ENCODE peak calls at places on chromosomes 5 and 9, in ten cellular contexts. One of them, this sample, is unnamed. For H3K4me1, the result is how much of the 10 kb centered on the place peaks cover.

GRCh38 chr9:81070689-81071088 is 618.7 kb downstream of the TLE1 start:
- DNase-seq in GM23248: no peak
- DNase-seq in right atrium auricular region: no peak
- DNase-seq in endodermal cell: no peak
- DNase-seq in CD8-positive, alpha-beta T cell: no peak
- DNase-seq in effector memory CD4-positive, alpha-beta T cell: no peak
- DNase-seq in upper lobe of right lung: no peak
- DNase-seq in neural progenitor cell: no peak
- DNase-seq in heart right ventricle: no peak
- DNase-seq in A673: no peak
- DNase-seq in this sample: no peak

GRCh38 chr9:110104201-110104845 is 103.6 kb downstream of the C9orf152 start:
- DNase-seq in GM23248: peak
- DNase-seq in right atrium auricular region: no peak
- DNase-seq in endodermal cell: no peak
- DNase-seq in CD8-positive, alpha-beta T cell: no peak
- DNase-seq in effector memory CD4-positive, alpha-beta T cell: no peak
- DNase-seq in upper lobe of right lung: no peak
- DNase-seq in neural progenitor cell: no peak
- DNase-seq in heart right ventricle: no peak
- DNase-seq in A673: no peak
- DNase-seq in this sample: no peak

GRCh38 chr5:32027717-32028321 is 146.3 kb downstream of the GOLPH3 start:
- DNase-seq in GM23248: peak
- DNase-seq in right atrium auricular region: peak
- DNase-seq in endodermal cell: peak
- DNase-seq in CD8-positive, alpha-beta T cell: no peak
- DNase-seq in effector memory CD4-positive, alpha-beta T cell: no peak
- DNase-seq in upper lobe of right lung: no peak
- DNase-seq in neural progenitor cell: peak
- DNase-seq in heart right ventricle: peak
- DNase-seq in A673: peak
- DNase-seq in this sample: peak

GRCh38 chr9:112173489-112174222 is 1.4 kb downstream of the SUSD1 start:
- DNase-seq in GM23248: no peak
- DNase-seq in right atrium auricular region: no peak
- DNase-seq in endodermal cell: no peak
- DNase-seq in CD8-positive, alpha-beta T cell: no peak
- DNase-seq in effector memory CD4-positive, alpha-beta T cell: no peak
- DNase-seq in upper lobe of right lung: no peak
- DNase-seq in neural progenitor cell: no peak
- DNase-seq in heart right ventricle: no peak
- DNase-seq in A673: no peak
- DNase-seq in this sample: no peak

GRCh38 chr9:130196643-130197042 is 24.4 kb downstream of the NCS1 start:
- DNase-seq in GM23248: no peak
- DNase-seq in right atrium auricular region: no peak
- DNase-seq in endodermal cell: no peak
- DNase-seq in CD8-positive, alpha-beta T cell: no peak
- DNase-seq in effector memory CD4-positive, alpha-beta T cell: no peak
- DNase-seq in upper lobe of right lung: no peak
- DNase-seq in neural progenitor cell: no peak
- DNase-seq in heart right ventricle: no peak
- DNase-seq in A673: peak
- DNase-seq in this sample: no peak

GRCh38 chr5:169767938-169768337 is 130.9 kb downstream of the DOCK2 start:
- DNase-seq in GM23248: no peak
- DNase-seq in right atrium auricular region: no peak
- DNase-seq in endodermal cell: peak
- DNase-seq in CD8-positive, alpha-beta T cell: no peak
- DNase-seq in effector memory CD4-positive, alpha-beta T cell: no peak
- DNase-seq in upper lobe of right lung: no peak
- DNase-seq in neural progenitor cell: no peak
- DNase-seq in heart right ventricle: peak
- DNase-seq in A673: no peak
- DNase-seq in this sample: no peak

GRCh38 chr9:35488566-35489312 is 1.2 kb upstream of the RUSC2 start:
- DNase-seq in GM23248: no peak
- DNase-seq in right atrium auricular region: no peak
- DNase-seq in endodermal cell: no peak
- DNase-seq in CD8-positive, alpha-beta T cell: no peak
- DNase-seq in effector memory CD4-positive, alpha-beta T cell: no peak
- DNase-seq in upper lobe of right lung: no peak
- DNase-seq in neural progenitor cell: no peak
- DNase-seq in heart right ventricle: no peak
- DNase-seq in A673: no peak
- DNase-seq in this sample: no peak

GRCh38 chr5:92019376-92019990 is 636.4 kb upstream of the ARRDC3 start:
- DNase-seq in GM23248: peak
- DNase-seq in right atrium auricular region: no peak
- DNase-seq in endodermal cell: no peak
- DNase-seq in CD8-positive, alpha-beta T cell: no peak
- DNase-seq in effector memory CD4-positive, alpha-beta T cell: no peak
- DNase-seq in upper lobe of right lung: no peak
- DNase-seq in neural progenitor cell: no peak
- DNase-seq in heart right ventricle: no peak
- DNase-seq in A673: peak
- DNase-seq in this sample: no peak

GRCh38 chr9:72726951-72727350 is 205.5 kb downstream of the TMC1 start:
- DNase-seq in GM23248: peak
- DNase-seq in right atrium auricular region: no peak
- DNase-seq in endodermal cell: no peak
- DNase-seq in CD8-positive, alpha-beta T cell: no peak
- DNase-seq in effector memory CD4-positive, alpha-beta T cell: no peak
- DNase-seq in upper lobe of right lung: no peak
- DNase-seq in neural progenitor cell: no peak
- DNase-seq in heart right ventricle: no peak
- DNase-seq in A673: no peak
- DNase-seq in this sample: no peak

GRCh38 chr5:179319741-179320281 is 25.4 kb downstream of the ADAMTS2 start:
- DNase-seq in GM23248: peak
- DNase-seq in right atrium auricular region: no peak
- DNase-seq in endodermal cell: no peak
- DNase-seq in CD8-positive, alpha-beta T cell: no peak
- DNase-seq in effector memory CD4-positive, alpha-beta T cell: no peak
- DNase-seq in upper lobe of right lung: peak
- DNase-seq in neural progenitor cell: no peak
- DNase-seq in heart right ventricle: no peak
- DNase-seq in A673: no peak
- DNase-seq in this sample: peak

GRCh38 chr5:102049517-102049916 is 246.6 kb downstream of the SLCO4C1 start:
- DNase-seq in GM23248: no peak
- DNase-seq in right atrium auricular region: no peak
- DNase-seq in endodermal cell: no peak
- DNase-seq in CD8-positive, alpha-beta T cell: no peak
- DNase-seq in effector memory CD4-positive, alpha-beta T cell: no peak
- DNase-seq in upper lobe of right lung: no peak
- DNase-seq in neural progenitor cell: no peak
- DNase-seq in heart right ventricle: no peak
- DNase-seq in A673: peak
- DNase-seq in this sample: no peak

GRCh38 chr5:150130493-150130922 is 25.1 kb downstream of the PDGFRB start:
- DNase-seq in GM23248: no peak
- DNase-seq in right atrium auricular region: no peak
- DNase-seq in endodermal cell: peak
- DNase-seq in CD8-positive, alpha-beta T cell: no peak
- DNase-seq in effector memory CD4-positive, alpha-beta T cell: no peak
- DNase-seq in upper lobe of right lung: no peak
- DNase-seq in neural progenitor cell: peak
- DNase-seq in heart right ventricle: no peak
- DNase-seq in A673: no peak
- DNase-seq in this sample: no peak

GRCh38 chr9:110746211-110746930 is 77.8 kb downstream of the MUSK start:
- DNase-seq in GM23248: no peak
- DNase-seq in right atrium auricular region: no peak
- DNase-seq in endodermal cell: no peak
- DNase-seq in CD8-positive, alpha-beta T cell: no peak
- DNase-seq in effector memory CD4-positive, alpha-beta T cell: no peak
- DNase-seq in upper lobe of right lung: no peak
- DNase-seq in neural progenitor cell: no peak
- DNase-seq in heart right ventricle: no peak
- DNase-seq in A673: no peak
- DNase-seq in this sample: no peak

GRCh38 chr5:175654807-175655206 is 3.1 kb upstream of the HRH2 start:
- DNase-seq in GM23248: no peak
- DNase-seq in right atrium auricular region: no peak
- DNase-seq in endodermal cell: no peak
- DNase-seq in CD8-positive, alpha-beta T cell: no peak
- DNase-seq in effector memory CD4-positive, alpha-beta T cell: no peak
- DNase-seq in upper lobe of right lung: no peak
- DNase-seq in neural progenitor cell: no peak
- DNase-seq in heart right ventricle: no peak
- DNase-seq in A673: no peak
- DNase-seq in this sample: no peak

DNA sequence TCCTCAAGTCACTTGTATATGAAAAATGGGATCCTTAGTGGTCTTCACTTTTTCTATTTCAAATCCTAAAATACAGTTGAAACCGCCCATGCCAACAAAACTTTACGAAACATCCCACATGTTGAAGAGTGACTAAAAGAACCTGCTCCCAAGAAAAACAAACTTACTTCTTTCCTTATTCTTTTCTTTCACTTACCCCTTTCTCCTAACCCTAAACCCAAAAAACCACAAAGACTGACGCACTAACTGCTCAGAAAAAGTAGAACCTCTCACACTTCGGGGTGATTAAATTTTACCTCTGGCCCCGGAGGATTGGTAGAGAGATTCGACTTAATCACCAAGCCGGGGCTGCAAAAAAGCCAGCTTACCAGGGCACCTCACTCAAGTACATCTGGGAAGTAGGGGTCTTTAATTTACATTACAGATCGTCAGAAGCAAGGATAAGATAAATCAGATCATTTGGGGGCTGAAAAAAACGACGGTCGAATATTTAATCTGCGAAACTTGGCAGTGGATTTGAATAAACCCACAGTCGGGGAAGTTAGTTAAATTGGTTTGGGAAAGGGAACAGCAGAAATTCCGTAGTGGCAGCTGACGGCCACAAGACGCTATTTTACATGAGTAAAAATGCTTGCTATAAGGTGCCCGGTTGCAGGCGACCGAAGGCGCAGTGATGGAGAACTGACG is 1.3 kb downstream of the CDO1 start:
- DNase-seq in GM23248: no peak
- DNase-seq in right atrium auricular region: no peak
- DNase-seq in endodermal cell: no peak
- DNase-seq in CD8-positive, alpha-beta T cell: no peak
- DNase-seq in effector memory CD4-positive, alpha-beta T cell: no peak
- DNase-seq in upper lobe of right lung: no peak
- DNase-seq in neural progenitor cell: no peak
- DNase-seq in heart right ventricle: no peak
- DNase-seq in A673: no peak
- DNase-seq in this sample: no peak
- H3K4me3 ChIP-seq in GM23248: peak
- H3K4me3 ChIP-seq in right atrium auricular region: peak
- H3K4me3 ChIP-seq in endodermal cell: peak
- H3K4me3 ChIP-seq in CD8-positive, alpha-beta T cell: no peak
- H3K4me3 ChIP-seq in effector memory CD4-positive, alpha-beta T cell: no peak
- H3K4me3 ChIP-seq in upper lobe of right lung: peak
- H3K4me3 ChIP-seq in neural progenitor cell: peak
- H3K4me3 ChIP-seq in heart right ventricle: peak
- H3K4me3 ChIP-seq in A673: peak
- H3K4me3 ChIP-seq in this sample: peak

GRCh38 chr5:6718161-6718681 is 5.0 kb downstream of the TENT4A start:
- DNase-seq in GM23248: no peak
- DNase-seq in right atrium auricular region: peak
- DNase-seq in endodermal cell: no peak
- DNase-seq in CD8-positive, alpha-beta T cell: no peak
- DNase-seq in effector memory CD4-positive, alpha-beta T cell: no peak
- DNase-seq in upper lobe of right lung: peak
- DNase-seq in neural progenitor cell: no peak
- DNase-seq in heart right ventricle: no peak
- DNase-seq in A673: no peak
- DNase-seq in this sample: no peak
- H3K4me1 ChIP-seq in GM23248: under half
- H3K4me1 ChIP-seq in right atrium auricular region: half or more
- H3K4me1 ChIP-seq in endodermal cell: under half
- H3K4me1 ChIP-seq in CD8-positive, alpha-beta T cell: half or more
- H3K4me1 ChIP-seq in effector memory CD4-positive, alpha-beta T cell: under half
- H3K4me1 ChIP-seq in upper lobe of right lung: half or more
- H3K4me1 ChIP-seq in neural progenitor cell: under half
- H3K4me1 ChIP-seq in heart right ventricle: half or more
- H3K4me1 ChIP-seq in A673: under half
- H3K4me1 ChIP-seq in this sample: under half

DNA sequence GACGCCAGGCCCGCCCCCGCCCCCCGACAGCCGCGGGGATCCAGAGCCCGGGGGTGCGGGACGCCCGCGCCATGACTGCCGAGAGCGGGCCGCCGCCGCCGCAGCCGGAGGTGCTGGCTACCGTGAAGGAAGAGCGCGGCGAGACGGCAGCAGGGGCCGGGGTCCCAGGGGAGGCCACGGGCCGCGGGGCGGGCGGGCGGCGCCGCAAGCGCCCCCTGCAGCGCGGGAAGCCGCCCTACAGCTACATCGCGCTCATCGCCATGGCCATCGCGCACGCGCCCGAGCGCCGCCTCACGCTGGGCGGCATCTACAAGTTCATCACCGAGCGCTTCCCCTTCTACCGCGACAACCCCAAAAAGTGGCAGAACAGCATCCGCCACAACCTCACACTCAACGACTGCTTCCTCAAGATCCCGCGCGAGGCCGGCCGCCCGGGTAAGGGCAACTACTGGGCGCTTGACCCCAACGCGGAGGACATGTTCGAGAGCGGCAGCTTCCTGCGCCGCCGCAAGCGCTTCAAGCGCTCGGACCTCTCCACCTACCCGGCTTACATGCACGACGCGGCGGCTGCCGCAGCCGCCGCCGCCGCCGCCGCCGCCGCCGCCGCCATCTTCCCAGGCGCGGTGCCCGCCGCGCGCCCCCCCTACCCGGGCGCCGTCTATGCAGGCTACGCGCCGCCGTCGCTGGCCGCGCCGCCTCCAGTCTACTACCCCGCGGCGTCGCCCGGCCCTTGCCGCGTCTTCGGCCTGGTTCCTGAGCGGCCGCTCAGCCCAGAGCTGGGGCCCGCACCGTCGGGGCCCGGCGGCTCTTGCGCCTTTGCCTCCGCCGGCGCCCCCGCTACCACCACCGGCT is 1.0 kb downstream of the FOXE1 start:
- DNase-seq in GM23248: peak
- DNase-seq in right atrium auricular region: no peak
- DNase-seq in endodermal cell: peak
- DNase-seq in CD8-positive, alpha-beta T cell: peak
- DNase-seq in effector memory CD4-positive, alpha-beta T cell: no peak
- DNase-seq in upper lobe of right lung: peak
- DNase-seq in neural progenitor cell: peak
- DNase-seq in heart right ventricle: no peak
- DNase-seq in A673: peak
- DNase-seq in this sample: no peak
- H3K4me3 ChIP-seq in GM23248: peak
- H3K4me3 ChIP-seq in right atrium auricular region: no peak
- H3K4me3 ChIP-seq in endodermal cell: peak
- H3K4me3 ChIP-seq in CD8-positive, alpha-beta T cell: peak
- H3K4me3 ChIP-seq in effector memory CD4-positive, alpha-beta T cell: peak
- H3K4me3 ChIP-seq in upper lobe of right lung: peak
- H3K4me3 ChIP-seq in neural progenitor cell: peak
- H3K4me3 ChIP-seq in heart right ventricle: peak
- H3K4me3 ChIP-seq in A673: peak
- H3K4me3 ChIP-seq in this sample: peak

DNA sequence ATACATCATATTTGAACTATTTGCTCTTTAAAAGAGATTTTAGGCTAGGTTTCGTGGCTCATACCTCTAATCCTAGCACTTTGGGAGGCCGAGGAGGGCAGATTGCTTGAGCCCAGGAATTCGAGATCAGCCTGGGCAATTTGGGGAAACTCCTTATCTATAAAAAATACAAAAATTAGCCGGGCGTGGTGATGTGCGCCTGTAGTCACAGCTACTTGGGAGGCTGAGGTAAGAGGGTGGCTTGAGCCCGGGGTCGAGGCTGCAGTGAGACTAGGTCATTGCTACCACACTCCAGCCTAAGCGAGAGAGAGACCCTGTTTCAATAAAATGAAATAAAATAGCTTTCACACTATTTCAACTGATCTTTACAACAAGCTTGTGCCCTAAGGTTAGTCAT is 500 bp upstream of the MRPL22 start:
- DNase-seq in GM23248: no peak
- DNase-seq in right atrium auricular region: no peak
- DNase-seq in endodermal cell: no peak
- DNase-seq in CD8-positive, alpha-beta T cell: no peak
- DNase-seq in effector memory CD4-positive, alpha-beta T cell: no peak
- DNase-seq in upper lobe of right lung: no peak
- DNase-seq in neural progenitor cell: no peak
- DNase-seq in heart right ventricle: no peak
- DNase-seq in A673: no peak
- DNase-seq in this sample: no peak
- H3K4me1 ChIP-seq in GM23248: under half
- H3K4me1 ChIP-seq in right atrium auricular region: under half
- H3K4me1 ChIP-seq in endodermal cell: under half
- H3K4me1 ChIP-seq in CD8-positive, alpha-beta T cell: under half
- H3K4me1 ChIP-seq in effector memory CD4-positive, alpha-beta T cell: under half
- H3K4me1 ChIP-seq in upper lobe of right lung: under half
- H3K4me1 ChIP-seq in neural progenitor cell: under half
- H3K4me1 ChIP-seq in heart right ventricle: under half
- H3K4me1 ChIP-seq in A673: under half
- H3K4me1 ChIP-seq in this sample: under half